ENCODE peak calls at places on chromosomes 5 and 9, in ten cellular contexts. S, Z, N, V, A, I, C, P, D and J are unnamed samples.

GRCh38 chr5:80245986-80246781 is 9.7 kb downstream of the SERINC5 start:
- DNase-seq in S (no peak), Z (no peak), N (peak), V (no peak), A (peak), I (no peak), C (no peak), P (no peak), D (no peak), J (no peak)

GRCh38 chr5:145856285-145856818 is 16.5 kb downstream of the GRXCR2 start:
- DNase-seq in S (no peak), Z (peak), N (no peak), V (peak), A (peak), I (peak), C (peak), P (peak), D (no peak), J (no peak)

GRCh38 chr5:111415053-111415452 is 97.3 kb downstream of the STARD4 start:
- DNase-seq in S (no peak), Z (no peak), N (no peak), V (no peak), A (no peak), I (no peak), C (no peak), P (no peak), D (no peak), J (no peak)

GRCh38 chr5:143261748-143262392 is 141.6 kb downstream of the NR3C1 start:
- DNase-seq in S (no peak), Z (no peak), N (no peak), V (no peak), A (peak), I (no peak), C (no peak), P (no peak), D (no peak), J (no peak)

GRCh38 chr5:147290261-147290660 is 55.4 kb downstream of the STK32A start:
- DNase-seq in S (no peak), Z (peak), N (no peak), V (no peak), A (no peak), I (peak), C (no peak), P (no peak), D (no peak), J (peak)

GRCh38 chr9:89961616-89962341 is 357.0 kb downstream of the GADD45G start:
- DNase-seq in S (no peak), Z (no peak), N (no peak), V (no peak), A (peak), I (no peak), C (no peak), P (no peak), D (no peak), J (no peak)

GRCh38 chr5:81656788-81657187 is 94.1 kb downstream of the SSBP2 start:
- DNase-seq in S (no peak), Z (no peak), N (no peak), V (no peak), A (no peak), I (no peak), C (no peak), P (no peak), D (no peak), J (no peak)

GRCh38 chr9:96241391-96241809 is 60.6 kb downstream of the HSD17B3 start:
- DNase-seq in S (no peak), Z (no peak), N (peak), V (no peak), A (no peak), I (no peak), C (no peak), P (no peak), D (no peak), J (no peak)

GRCh38 chr9:75369989-75370388 is 281.7 kb downstream of the OSTF1 start:
- DNase-seq in S (no peak), Z (no peak), N (no peak), V (no peak), A (no peak), I (no peak), C (no peak), P (peak), D (no peak), J (no peak)

GRCh38 chr5:15539951-15540350 is 40.0 kb downstream of the FBXL7 start:
- DNase-seq in S (no peak), Z (no peak), N (no peak), V (no peak), A (no peak), I (no peak), C (no peak), P (no peak), D (no peak), J (no peak)

GRCh38 chr9:108300296-108301287 is 555.2 kb downstream of the ACTL7B start:
- DNase-seq in S (no peak), Z (no peak), N (no peak), V (no peak), A (no peak), I (no peak), C (no peak), P (no peak), D (no peak), J (no peak)

GRCh38 chr5:115875447-115875846 is 33.7 kb downstream of the AP3S1 start:
- DNase-seq in S (no peak), Z (no peak), N (no peak), V (no peak), A (no peak), I (no peak), C (no peak), P (no peak), D (no peak), J (no peak)

GRCh38 chr9:94913550-94913949 is 187.1 kb downstream of the AOPEP start:
- DNase-seq in S (no peak), Z (no peak), N (no peak), V (no peak), A (no peak), I (no peak), C (no peak), P (no peak), D (no peak), J (no peak)

GRCh38 chr5:97167435-97167834 is 15.6 kb downstream of the RIOK2 start:
- DNase-seq in S (no peak), Z (no peak), N (no peak), V (no peak), A (no peak), I (no peak), C (no peak), P (no peak), D (no peak), J (no peak)

GRCh38 chr5:97163360-97163764 is 19.7 kb downstream of the RIOK2 start:
- DNase-seq in S (no peak), Z (no peak), N (no peak), V (no peak), A (no peak), I (no peak), C (no peak), P (no peak), D (no peak), J (no peak)

GRCh38 chr5:97163790-97164285 is 19.2 kb downstream of the RIOK2 start:
- DNase-seq in S (no peak), Z (no peak), N (no peak), V (no peak), A (no peak), I (no peak), C (no peak), P (no peak), D (no peak), J (no peak)

GRCh38 chr5:97164846-97165245 is 18.2 kb downstream of the RIOK2 start:
- DNase-seq in S (no peak), Z (no peak), N (no peak), V (no peak), A (no peak), I (no peak), C (no peak), P (no peak), D (no peak), J (no peak)

DNA sequence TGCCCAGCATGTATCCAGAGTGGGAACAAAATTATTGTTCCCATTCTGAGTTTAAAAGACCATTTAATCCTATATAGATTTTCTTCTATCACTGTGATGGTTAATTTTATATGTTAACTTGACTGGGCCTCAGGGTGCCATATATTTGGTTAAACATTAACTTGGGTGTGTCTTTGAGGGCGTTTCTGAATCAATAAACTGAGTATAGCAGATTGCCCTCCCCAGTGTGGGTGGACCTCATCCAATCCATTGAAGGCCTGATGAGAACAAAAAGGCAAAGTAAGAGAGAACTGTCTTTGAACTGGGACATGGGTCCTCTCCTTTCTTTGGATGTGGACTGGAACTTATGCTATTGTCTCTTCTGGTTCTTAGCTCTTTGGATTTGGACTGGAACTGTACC is 17.3 kb downstream of the RIOK2 start:
- DNase-seq in S (no peak), Z (no peak), N (no peak), V (peak), A (no peak), I (no peak), C (no peak), P (no peak), D (no peak), J (no peak)
- TF ChIP-seq CTCF in S (no peak), Z (no peak), N (no peak), V (no peak), A (no peak), I (no peak), C (no peak), P (no peak), D (no peak), J (no peak)

DNA sequence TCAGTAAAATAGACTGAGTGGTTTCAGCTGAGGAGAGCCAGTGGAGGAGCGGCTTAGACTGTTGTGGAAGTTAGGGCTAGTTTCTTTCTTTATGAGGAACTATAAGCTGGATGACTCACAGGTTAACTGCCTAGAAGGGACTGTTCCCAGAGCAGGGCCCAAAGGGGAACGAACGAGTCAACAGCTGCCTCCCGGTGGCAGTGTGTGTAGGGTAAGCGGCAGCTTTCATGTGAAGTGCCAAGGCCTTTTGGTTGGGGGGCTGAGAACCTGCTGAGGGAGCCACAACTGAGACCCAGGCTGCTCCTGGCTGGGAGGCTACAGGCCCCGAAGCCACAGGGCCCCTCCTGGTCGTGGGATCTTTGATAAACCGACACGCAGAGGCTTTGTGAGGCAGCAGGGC is 7.0 kb downstream of the SQSTM1 start:
- DNase-seq in S (no peak), Z (no peak), N (no peak), V (no peak), A (peak), I (peak), C (peak), P (no peak), D (no peak), J (no peak)
- H3K4me3 ChIP-seq in S (no peak), Z (no peak), N (no peak), V (no peak), A (no peak), I (no peak), C (no peak), P (no peak), D (no peak), J (no peak)

GRCh38 chr5:108919591-108920326 is 172.1 kb downstream of the FER start:
- DNase-seq in S (no peak), Z (no peak), N (no peak), V (no peak), A (no peak), I (no peak), C (no peak), P (no peak), D (no peak), J (no peak)
- TF ChIP-seq CTCF in S (no peak), Z (no peak), N (peak), V (peak), A (no peak), I (peak), C (peak), P (peak), D (no peak), J (peak)

GRCh38 chr5:139460457-139460856 is 2.1 kb downstream of the ECSCR start:
- DNase-seq in S (no peak), Z (no peak), N (no peak), V (no peak), A (no peak), I (no peak), C (no peak), P (no peak), D (no peak), J (no peak)

GRCh38 chr5:139462582-139463276 is at the start of gene ECSCR:
- DNase-seq in S (no peak), Z (peak), N (no peak), V (no peak), A (peak), I (no peak), C (no peak), P (no peak), D (no peak), J (no peak)

GRCh38 chr5:139459451-139459934 is 3.0 kb downstream of the ECSCR start:
- DNase-seq in S (no peak), Z (no peak), N (no peak), V (no peak), A (peak), I (no peak), C (no peak), P (no peak), D (no peak), J (no peak)

GRCh38 chr5:139461698-139462097 is 845 bp downstream of the ECSCR start:
- DNase-seq in S (no peak), Z (no peak), N (no peak), V (no peak), A (peak), I (no peak), C (no peak), P (no peak), D (no peak), J (no peak)

DNA sequence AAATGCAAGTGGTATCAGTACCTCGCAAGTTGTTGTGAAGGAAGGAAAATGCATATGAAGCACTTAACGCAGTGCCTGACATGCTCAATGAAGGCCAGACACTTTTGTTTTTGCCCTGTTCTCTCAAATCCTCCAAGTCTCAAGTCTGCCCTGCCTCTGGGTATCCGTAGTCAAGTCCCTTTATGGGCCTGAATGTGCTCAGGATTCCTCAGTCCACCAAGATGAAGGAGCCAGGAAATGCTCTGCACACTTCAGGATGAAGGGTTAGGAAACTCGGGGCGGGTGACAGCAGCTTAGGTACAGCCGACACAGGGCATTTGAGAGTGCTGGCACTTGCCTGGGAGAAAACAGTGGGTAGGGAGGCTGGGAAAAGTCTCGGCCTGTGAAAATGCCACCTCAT is 1.4 kb downstream of the ECSCR start:
- DNase-seq in S (no peak), Z (no peak), N (no peak), V (no peak), A (no peak), I (no peak), C (no peak), P (no peak), D (no peak), J (no peak)
- H3K4me3 ChIP-seq in S (peak), Z (no peak), N (no peak), V (no peak), A (no peak), I (peak), C (peak), P (no peak), D (no peak), J (no peak)

GRCh38 chr9:123816817-123817472 is 113.0 kb downstream of the DENND1A start:
- DNase-seq in S (no peak), Z (no peak), N (no peak), V (no peak), A (no peak), I (no peak), C (no peak), P (peak), D (no peak), J (no peak)
- TF ChIP-seq CTCF in S (no peak), Z (no peak), N (no peak), V (no peak), A (no peak), I (no peak), C (no peak), P (no peak), D (no peak), J (no peak)

GRCh38 chr9:127455299-127455992 is 4.1 kb downstream of the LRSAM1 start:
- DNase-seq in S (no peak), Z (no peak), N (no peak), V (no peak), A (no peak), I (peak), C (peak), P (no peak), D (no peak), J (no peak)

GRCh38 chr9:127450170-127450830 is 906 bp downstream of the RPL12 start:
- DNase-seq in S (no peak), Z (no peak), N (no peak), V (peak), A (no peak), I (no peak), C (no peak), P (peak), D (no peak), J (no peak)

GRCh38 chr9:127450831-127451680 is at the start of the genes LRSAM1 and RPL12:
- DNase-seq in S (peak), Z (peak), N (peak), V (peak), A (peak), I (peak), C (peak), P (peak), D (peak), J (peak)

GRCh38 chr9:127451681-127452480 is 571 bp downstream of the LRSAM1 start:
- DNase-seq in S (peak), Z (peak), N (no peak), V (peak), A (peak), I (peak), C (peak), P (peak), D (peak), J (no peak)

GRCh38 chr9:127452481-127453092 is 1.3 kb downstream of the LRSAM1 start:
- DNase-seq in S (no peak), Z (peak), N (no peak), V (peak), A (no peak), I (peak), C (peak), P (peak), D (peak), J (peak)
- H3K4me3 ChIP-seq in S (peak), Z (no peak), N (peak), V (no peak), A (peak), I (peak), C (peak), P (peak), D (peak), J (peak)

GRCh38 chr9:98256632-98257218 is 1.3 kb upstream of the TBC1D2 start:
- DNase-seq in S (no peak), Z (no peak), N (no peak), V (no peak), A (no peak), I (peak), C (no peak), P (no peak), D (no peak), J (no peak)
- TF ChIP-seq CTCF in S (no peak), Z (no peak), N (no peak), V (no peak), A (no peak), I (no peak), C (no peak), P (no peak), D (no peak), J (no peak)

GRCh38 chr5:159240301-159240870 is 22.7 kb upstream of the UBLCP1 start:
- DNase-seq in S (no peak), Z (no peak), N (peak), V (no peak), A (peak), I (no peak), C (no peak), P (no peak), D (peak), J (no peak)
- H3K4me3 ChIP-seq in S (no peak), Z (no peak), N (no peak), V (no peak), A (no peak), I (no peak), C (no peak), P (no peak), D (no peak), J (no peak)

GRCh38 chr5:171703116-171703515 is 82.5 kb upstream of the SMIM23 start:
- DNase-seq in S (peak), Z (no peak), N (no peak), V (no peak), A (no peak), I (no peak), C (no peak), P (no peak), D (no peak), J (no peak)
- TF ChIP-seq CTCF in S (no peak), Z (no peak), N (no peak), V (no peak), A (no peak), I (no peak), C (no peak), P (no peak), D (no peak), J (no peak)

DNA sequence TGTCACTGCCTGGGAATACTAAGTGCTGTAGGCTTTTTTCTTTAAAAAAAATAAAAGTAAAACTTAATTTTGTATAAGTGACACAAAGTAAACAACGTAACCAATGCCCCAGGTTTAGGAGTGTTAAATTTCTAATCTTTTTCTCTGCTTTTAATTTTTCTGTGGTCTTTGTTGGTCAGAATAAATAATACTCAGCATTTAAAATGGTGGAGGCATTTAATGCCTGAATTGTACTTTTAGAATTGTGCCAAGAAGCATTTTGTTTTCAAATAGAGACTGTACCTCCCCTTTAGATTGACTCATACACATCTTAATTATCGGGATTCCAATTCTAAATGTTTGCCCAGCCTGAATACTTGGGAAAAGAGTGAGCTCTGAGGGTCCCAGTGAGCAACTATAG is 1.6 kb downstream of the DMXL1 start:
- DNase-seq in S (no peak), Z (no peak), N (no peak), V (no peak), A (no peak), I (no peak), C (no peak), P (no peak), D (no peak), J (no peak)
- H3K4me3 ChIP-seq in S (peak), Z (no peak), N (no peak), V (peak), A (no peak), I (peak), C (peak), P (peak), D (peak), J (peak)